ENCODE peak calls at places on chromosomes 16 and 17, in nine cellular contexts. One of them, this sample, is unnamed.

GRCh38 chr17:49567104-49567521 is 8.6 kb upstream of the NXPH3 start:
- DNase-seq in BJ: no peak
- DNase-seq in NCI-H1092 treated with DMSO at 0.1 percent for 48 hours: no peak
- DNase-seq in GM12878: no peak
- DNase-seq in ecto neural progenitor cell: peak; percentile 57
- DNase-seq in HAP-1: no peak
- DNase-seq in GM23338: no peak
- DNase-seq in Right ventricle myocardium superior: no peak
- DNase-seq in vagina: no peak
- DNase-seq in this sample: no peak

GRCh38 chr16:57591086-57591869 is 37.2 kb upstream of the ADGRG1 start:
- DNase-seq in BJ: peak; percentile 17
- DNase-seq in NCI-H1092 treated with DMSO at 0.1 percent for 48 hours: peak; percentile 56
- DNase-seq in GM12878: no peak
- DNase-seq in ecto neural progenitor cell: peak; percentile 89
- DNase-seq in HAP-1: peak; percentile 85
- DNase-seq in GM23338: peak; percentile 87
- DNase-seq in Right ventricle myocardium superior: peak; percentile 77
- DNase-seq in vagina: peak; percentile 80
- DNase-seq in this sample: peak; percentile 34

GRCh38 chr17:48542956-48543853 is 1.7 kb downstream of the HOXB2 start:
- DNase-seq in BJ: no peak
- DNase-seq in NCI-H1092 treated with DMSO at 0.1 percent for 48 hours: no peak
- DNase-seq in GM12878: no peak
- DNase-seq in ecto neural progenitor cell: peak; percentile 89
- DNase-seq in HAP-1: peak; percentile 64
- DNase-seq in GM23338: peak; percentile 72
- DNase-seq in Right ventricle myocardium superior: peak; percentile 64
- DNase-seq in vagina: no peak
- DNase-seq in this sample: no peak

GRCh38 chr17:41654134-41654907 is 29.9 kb upstream of the KRT17 start:
- DNase-seq in BJ: no peak
- DNase-seq in NCI-H1092 treated with DMSO at 0.1 percent for 48 hours: no peak
- DNase-seq in GM12878: no peak
- DNase-seq in ecto neural progenitor cell: peak; percentile 50
- DNase-seq in HAP-1: no peak
- DNase-seq in GM23338: peak; percentile 45
- DNase-seq in Right ventricle myocardium superior: peak; percentile 31
- DNase-seq in vagina: no peak
- DNase-seq in this sample: no peak

GRCh38 chr16:27341549-27341948 is 27.8 kb downstream of the IL4R start:
- DNase-seq in BJ: no peak
- DNase-seq in NCI-H1092 treated with DMSO at 0.1 percent for 48 hours: no peak
- DNase-seq in GM12878: no peak
- DNase-seq in ecto neural progenitor cell: no peak
- DNase-seq in HAP-1: no peak
- DNase-seq in GM23338: no peak
- DNase-seq in Right ventricle myocardium superior: no peak
- DNase-seq in vagina: no peak
- DNase-seq in this sample: no peak

GRCh38 chr16:7998789-7999453 is 591.4 kb downstream of the TMEM114 start:
- DNase-seq in BJ: no peak
- DNase-seq in NCI-H1092 treated with DMSO at 0.1 percent for 48 hours: no peak
- DNase-seq in GM12878: no peak
- DNase-seq in ecto neural progenitor cell: no peak
- DNase-seq in HAP-1: no peak
- DNase-seq in GM23338: no peak
- DNase-seq in Right ventricle myocardium superior: no peak
- DNase-seq in vagina: no peak
- DNase-seq in this sample: no peak

GRCh38 chr16:50146479-50147435 is 6.3 kb upstream of the TENT4B start:
- DNase-seq in BJ: no peak
- DNase-seq in NCI-H1092 treated with DMSO at 0.1 percent for 48 hours: no peak
- DNase-seq in GM12878: no peak
- DNase-seq in ecto neural progenitor cell: no peak
- DNase-seq in HAP-1: no peak
- DNase-seq in GM23338: no peak
- DNase-seq in Right ventricle myocardium superior: no peak
- DNase-seq in vagina: no peak
- DNase-seq in this sample: no peak

GRCh38 chr17:76969598-76970172 is 101.5 kb downstream of the MGAT5B start:
- DNase-seq in BJ: no peak
- DNase-seq in NCI-H1092 treated with DMSO at 0.1 percent for 48 hours: peak; percentile 80
- DNase-seq in GM12878: no peak
- DNase-seq in ecto neural progenitor cell: peak; percentile 63
- DNase-seq in HAP-1: no peak
- DNase-seq in GM23338: peak; percentile 92
- DNase-seq in Right ventricle myocardium superior: no peak
- DNase-seq in vagina: no peak
- DNase-seq in this sample: no peak

GRCh38 chr17:78940241-78940640 is 15.1 kb upstream of the TIMP2 start:
- DNase-seq in BJ: no peak
- DNase-seq in NCI-H1092 treated with DMSO at 0.1 percent for 48 hours: no peak
- DNase-seq in GM12878: no peak
- DNase-seq in ecto neural progenitor cell: no peak
- DNase-seq in HAP-1: no peak
- DNase-seq in GM23338: no peak
- DNase-seq in Right ventricle myocardium superior: no peak
- DNase-seq in vagina: no peak
- DNase-seq in this sample: no peak

GRCh38 chr17:17345294-17345597 is 42.1 kb downstream of the NT5M start:
- DNase-seq in BJ: no peak
- DNase-seq in NCI-H1092 treated with DMSO at 0.1 percent for 48 hours: no peak
- DNase-seq in GM12878: no peak
- DNase-seq in ecto neural progenitor cell: no peak
- DNase-seq in HAP-1: peak; percentile 2
- DNase-seq in GM23338: no peak
- DNase-seq in Right ventricle myocardium superior: peak; percentile 2
- DNase-seq in vagina: no peak
- DNase-seq in this sample: no peak

GRCh38 chr17:48409607-48410006 is 20.4 kb downstream of the SKAP1 start:
- DNase-seq in BJ: no peak
- DNase-seq in NCI-H1092 treated with DMSO at 0.1 percent for 48 hours: no peak
- DNase-seq in GM12878: no peak
- DNase-seq in ecto neural progenitor cell: no peak
- DNase-seq in HAP-1: no peak
- DNase-seq in GM23338: no peak
- DNase-seq in Right ventricle myocardium superior: no peak
- DNase-seq in vagina: no peak
- DNase-seq in this sample: no peak

GRCh38 chr16:76956801-76957200 is 234.2 kb upstream of the MON1B start:
- DNase-seq in BJ: no peak
- DNase-seq in NCI-H1092 treated with DMSO at 0.1 percent for 48 hours: no peak
- DNase-seq in GM12878: no peak
- DNase-seq in ecto neural progenitor cell: no peak
- DNase-seq in HAP-1: no peak
- DNase-seq in GM23338: no peak
- DNase-seq in Right ventricle myocardium superior: no peak
- DNase-seq in vagina: no peak
- DNase-seq in this sample: no peak

This sample was measured in nucleus accumbens.